ENCODE peak calls at places on chromosomes 1 and 21, in four cellular contexts. One of them, this sample, is unnamed.

GRCh38 chr1:101757985-101758384 is 238.7 kb downstream of the OLFM3 start:
- DNase-seq in left lung: no peak
- DNase-seq in mammary epithelial cell: peak; percentile 49
- DNase-seq in IMR-90: no peak
- DNase-seq in this sample: no peak

GRCh38 chr1:231153726-231154125 is 8.1 kb upstream of the TRIM67 start:
- DNase-seq in left lung: no peak
- DNase-seq in mammary epithelial cell: no peak
- DNase-seq in IMR-90: no peak
- DNase-seq in this sample: no peak

GRCh38 chr1:203340112-203340804 is 10.7 kb downstream of the FMOD start:
- DNase-seq in IMR-90: peak; percentile 84
- DNase-seq in mammary epithelial cell: peak; percentile 63
- DNase-seq in left lung: peak; percentile 68
- DNase-seq in this sample: peak; percentile 72

GRCh38 chr1:201268604-201269151 is 14.6 kb upstream of the PKP1 start:
- DNase-seq in left lung: no peak
- DNase-seq in mammary epithelial cell: peak; percentile 80
- DNase-seq in IMR-90: peak; percentile 84
- DNase-seq in this sample: peak; percentile 16

GRCh38 chr21:32843561-32843960 is 72.0 kb upstream of the PAXBP1 start:
- DNase-seq in mammary epithelial cell: no peak
- DNase-seq in left lung: no peak
- DNase-seq in IMR-90: no peak
- DNase-seq in this sample: no peak

GRCh38 chr1:199931666-199932377 is 95.7 kb upstream of the NR5A2 start:
- DNase-seq in mammary epithelial cell: no peak
- DNase-seq in left lung: peak; percentile 39
- DNase-seq in IMR-90: no peak
- DNase-seq in this sample: no peak

GRCh38 chr1:59718064-59718988 is 96.4 kb upstream of the HOOK1 start:
- DNase-seq in left lung: peak; percentile 38
- DNase-seq in mammary epithelial cell: peak; percentile 23
- DNase-seq in IMR-90: no peak
- DNase-seq in this sample: no peak

GRCh38 chr1:53107570-53108322 is 34.7 kb downstream of the SLC1A7 start:
- DNase-seq in mammary epithelial cell: no peak
- DNase-seq in IMR-90: peak; percentile 94
- DNase-seq in left lung: peak; percentile 52
- DNase-seq in this sample: no peak

GRCh38 chr1:236421850-236422516 is 27.9 kb downstream of the EDARADD start:
- DNase-seq in IMR-90: no peak
- DNase-seq in left lung: no peak
- DNase-seq in mammary epithelial cell: no peak
- DNase-seq in this sample: no peak

GRCh38 chr1:171754971-171755370 is 13.1 kb upstream of the VAMP4 start:
- DNase-seq in IMR-90: peak; percentile 36
- DNase-seq in left lung: no peak
- DNase-seq in mammary epithelial cell: no peak
- DNase-seq in this sample: no peak

GRCh38 chr21:36245115-36245514 is 74.9 kb upstream of the MORC3 start:
- DNase-seq in mammary epithelial cell: no peak
- DNase-seq in left lung: no peak
- DNase-seq in IMR-90: no peak
- DNase-seq in this sample: peak; percentile 68

GRCh38 chr1:151908228-151908691 is 1.1 kb downstream of the THEM4 start:
- DNase-seq in IMR-90: peak; percentile 24
- DNase-seq in left lung: no peak
- DNase-seq in mammary epithelial cell: no peak
- DNase-seq in this sample: no peak

GRCh38 chr1:208007938-208008342 is 97.0 kb upstream of the CD34 start:
- DNase-seq in left lung: no peak
- DNase-seq in IMR-90: peak; percentile 61
- DNase-seq in mammary epithelial cell: peak; percentile 77
- DNase-seq in this sample: no peak

GRCh38 chr21:41993744-41994143 is 16.4 kb downstream of the ZBTB21 start:
- DNase-seq in IMR-90: peak; percentile 93
- DNase-seq in mammary epithelial cell: no peak
- DNase-seq in left lung: no peak
- DNase-seq in this sample: no peak

GRCh38 chr1:32864375-32865019 is 6.2 kb downstream of the FNDC5 start:
- DNase-seq in mammary epithelial cell: no peak
- DNase-seq in left lung: no peak
- DNase-seq in IMR-90: no peak
- DNase-seq in this sample: no peak

GRCh38 chr1:12333036-12333785 is 103.4 kb downstream of the VPS13D start:
- DNase-seq in mammary epithelial cell: no peak
- DNase-seq in IMR-90: no peak
- DNase-seq in left lung: no peak
- DNase-seq in this sample: peak; percentile 39

GRCh38 chr1:155759966-155760630 is 71.2 kb downstream of the DAP3 start:
- DNase-seq in left lung: no peak
- DNase-seq in mammary epithelial cell: peak; percentile 72
- DNase-seq in IMR-90: no peak
- DNase-seq in this sample: no peak

GRCh38 chr21:35562876-35563275 is 497.4 kb downstream of the SETD4 start:
- DNase-seq in left lung: no peak
- DNase-seq in IMR-90: peak; percentile 51
- DNase-seq in mammary epithelial cell: no peak
- DNase-seq in this sample: no peak

GRCh38 chr1:62391369-62391971 is 45.4 kb upstream of the USP1 start:
- DNase-seq in mammary epithelial cell: no peak
- DNase-seq in left lung: no peak
- DNase-seq in IMR-90: no peak
- DNase-seq in this sample: peak; percentile 34

GRCh38 chr1:20632386-20632785 is 872 bp upstream of the PINK1 start:
- DNase-seq in IMR-90: no peak
- DNase-seq in left lung: no peak
- DNase-seq in mammary epithelial cell: no peak
- DNase-seq in this sample: no peak

GRCh38 chr1:54583868-54584267 is 35.8 kb downstream of the ACOT11 start:
- DNase-seq in mammary epithelial cell: no peak
- DNase-seq in IMR-90: no peak
- DNase-seq in left lung: no peak
- DNase-seq in this sample: no peak

GRCh38 chr1:230143534-230143933 is 76.5 kb downstream of the GALNT2 start:
- DNase-seq in IMR-90: no peak
- DNase-seq in left lung: no peak
- DNase-seq in mammary epithelial cell: no peak
- DNase-seq in this sample: no peak

GRCh38 chr1:204461331-204462228 is 33.0 kb downstream of the PIK3C2B start:
- DNase-seq in mammary epithelial cell: no peak
- DNase-seq in IMR-90: no peak
- DNase-seq in left lung: no peak
- DNase-seq in this sample: no peak

GRCh38 chr1:154483941-154484803 is 17.8 kb upstream of the TDRD10 start:
- DNase-seq in mammary epithelial cell: peak; percentile 77
- DNase-seq in left lung: peak; percentile 65
- DNase-seq in IMR-90: peak; percentile 86
- DNase-seq in this sample: no peak

GRCh38 chr1:5881526-5882222 is 110.6 kb downstream of the NPHP4 start:
- DNase-seq in mammary epithelial cell: no peak
- DNase-seq in left lung: no peak
- DNase-seq in IMR-90: no peak
- DNase-seq in this sample: no peak

GRCh38 chr1:33219886-33220661 is 36.2 kb upstream of the ZNF362 start:
- DNase-seq in IMR-90: peak; percentile 45
- DNase-seq in left lung: no peak
- DNase-seq in mammary epithelial cell: peak; percentile 86
- DNase-seq in this sample: no peak

GRCh38 chr21:29943885-29944284 is 4.1 kb upstream of the GRIK1 start:
- DNase-seq in mammary epithelial cell: no peak
- DNase-seq in left lung: no peak
- DNase-seq in IMR-90: no peak
- DNase-seq in this sample: no peak

GRCh38 chr1:25867210-25867991 is 8.1 kb downstream of the PAQR7 start:
- DNase-seq in left lung: no peak
- DNase-seq in mammary epithelial cell: no peak
- DNase-seq in IMR-90: no peak
- DNase-seq in this sample: no peak

GRCh38 chr1:10283318-10283984 is 73.1 kb downstream of the KIF1B start:
- DNase-seq in mammary epithelial cell: no peak
- DNase-seq in left lung: no peak
- DNase-seq in IMR-90: no peak
- DNase-seq in this sample: no peak
- H3K27ac ChIP-seq in mammary epithelial cell: no peak overlapping the region
- H3K27ac ChIP-seq in left lung: peak overlapping the region; percentile 49
- H3K27ac ChIP-seq in IMR-90: no peak overlapping the region
- H3K27ac ChIP-seq in this sample: no peak overlapping the region

GRCh38 chr21:46421191-46421750 is 37.4 kb upstream of the DIP2A start:
- DNase-seq in IMR-90: no peak
- DNase-seq in left lung: no peak
- DNase-seq in mammary epithelial cell: no peak
- DNase-seq in this sample: no peak
- TF ChIP-seq CTCF in IMR-90: no peak
- TF ChIP-seq CTCF in left lung: no peak
- TF ChIP-seq CTCF in mammary epithelial cell: no peak
- TF ChIP-seq CTCF in this sample: no peak

GRCh38 chr1:87337606-87338005 is 8.9 kb downstream of the LMO4 start:
- DNase-seq in mammary epithelial cell: no peak
- DNase-seq in IMR-90: no peak
- DNase-seq in left lung: no peak
- DNase-seq in this sample: no peak
- H3K4me3 ChIP-seq in mammary epithelial cell: no peak overlapping the region
- H3K4me3 ChIP-seq in IMR-90: no peak overlapping the region
- H3K4me3 ChIP-seq in left lung: no peak overlapping the region
- H3K4me3 ChIP-seq in this sample: no peak overlapping the region

GRCh38 chr1:158007949-158008386 is 14.5 kb downstream of the KIRREL1 start:
- DNase-seq in IMR-90: no peak
- DNase-seq in mammary epithelial cell: no peak
- DNase-seq in left lung: no peak
- DNase-seq in this sample: no peak
- H3K27ac ChIP-seq in IMR-90: peak overlapping the region; percentile 99
- H3K27ac ChIP-seq in mammary epithelial cell: peak overlapping the region; percentile 75
- H3K27ac ChIP-seq in left lung: peak overlapping the region; percentile 94
- H3K27ac ChIP-seq in this sample: no peak overlapping the region

GRCh38 chr1:40782371-40782956 is 1.1 kb upstream of the KCNQ4 start:
- DNase-seq in mammary epithelial cell: no peak
- DNase-seq in left lung: no peak
- DNase-seq in IMR-90: no peak
- DNase-seq in this sample: peak; percentile 53
- TF ChIP-seq CTCF in mammary epithelial cell: no peak
- TF ChIP-seq CTCF in left lung: no peak
- TF ChIP-seq CTCF in IMR-90: peak; percentile 14
- TF ChIP-seq CTCF in this sample: no peak

GRCh38 chr21:25682382-25682781 is 43.3 kb downstream of the JAM2 start:
- DNase-seq in left lung: no peak
- DNase-seq in IMR-90: no peak
- DNase-seq in mammary epithelial cell: no peak
- DNase-seq in this sample: no peak
- H3K4me3 ChIP-seq in left lung: no peak overlapping the region
- H3K4me3 ChIP-seq in IMR-90: no peak overlapping the region
- H3K4me3 ChIP-seq in mammary epithelial cell: no peak overlapping the region
- H3K4me3 ChIP-seq in this sample: no peak overlapping the region

GRCh38 chr1:226712779-226713420 is 26.2 kb downstream of the ITPKB start:
- DNase-seq in left lung: no peak
- DNase-seq in mammary epithelial cell: no peak
- DNase-seq in IMR-90: no peak
- DNase-seq in this sample: no peak
- H3K27ac ChIP-seq in left lung: no peak overlapping the region
- H3K27ac ChIP-seq in mammary epithelial cell: no peak overlapping the region
- H3K27ac ChIP-seq in IMR-90: no peak overlapping the region
- H3K27ac ChIP-seq in this sample: no peak overlapping the region

DNA sequence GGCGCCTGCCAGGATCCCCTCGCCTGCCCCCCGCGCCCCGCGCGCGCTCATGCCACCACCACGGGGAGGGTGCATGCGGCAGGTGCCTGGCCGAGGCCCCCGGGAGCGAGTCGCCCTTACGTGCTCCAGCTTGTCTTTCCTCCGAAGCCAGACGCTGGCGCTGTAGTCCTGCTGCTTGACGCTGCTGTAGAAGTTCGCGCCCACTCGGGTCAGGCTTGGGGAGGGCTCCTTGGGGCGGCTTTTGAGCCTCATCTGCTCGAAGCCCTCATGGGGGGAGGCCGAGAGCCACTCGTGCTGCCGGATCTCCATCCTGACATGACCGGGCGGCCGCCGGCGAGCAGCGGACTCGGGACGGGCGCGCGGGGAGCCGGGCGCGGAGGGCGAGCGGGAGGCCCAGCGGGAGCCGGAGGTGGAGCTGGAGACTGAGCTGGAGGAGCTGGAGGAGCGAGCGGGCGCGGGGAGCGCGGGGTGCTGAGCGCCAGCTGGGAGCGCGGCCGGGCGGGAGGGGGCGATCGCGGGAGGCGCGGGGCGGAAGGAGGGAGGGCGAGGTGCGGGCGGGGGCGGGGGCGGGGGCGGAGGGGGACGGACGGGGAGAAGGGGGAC is 428 bp downstream of the PLD5 start:
- DNase-seq in mammary epithelial cell: peak; percentile 75
- DNase-seq in IMR-90: no peak
- DNase-seq in left lung: peak; percentile 56
- DNase-seq in this sample: peak; percentile 78
- TF ChIP-seq CTCF in mammary epithelial cell: peak; percentile 15
- TF ChIP-seq CTCF in IMR-90: no peak
- TF ChIP-seq CTCF in left lung: no peak
- TF ChIP-seq CTCF in this sample: no peak

This sample was measured in pancreas.